ENCODE peak calls at places on chromosomes 2 and 18, in ten cellular contexts. S is kidney epithelial cell, L is heart left ventricle, V is transverse colon, F is kidney, H is SK-N-SH, A is gastrocnemius medialis, U is bronchial epithelial cell, T is left ventricle myocardium inferior, E is stomach. O is an unnamed sample.

GRCh38 chr2:221518201-221518936 is 53.7 kb downstream of the EPHA4 start:
- DNase-seq in U (peak; percentile 79), V (no peak), A (no peak), S (no peak), T (no peak), E (no peak), F (no peak), L (no peak), H (no peak), O (no peak)

GRCh38 chr18:79964330-79965118 is at the start of gene HSBP1L1:
- DNase-seq in H (peak; percentile 85), U (no peak), F (peak; percentile 91), L (peak; percentile 70), E (peak; percentile 87), V (peak; percentile 84), S (no peak), A (peak; percentile 48), T (peak; percentile 70), O (peak; percentile 95)

GRCh38 chr18:62937065-62937464 is 221.7 kb downstream of the PHLPP1 start:
- DNase-seq in U (peak; percentile 52), A (no peak), L (no peak), E (no peak), F (no peak), S (no peak), V (no peak), H (no peak), T (no peak), O (no peak)

GRCh38 chr2:164143183-164143930 is 407.5 kb upstream of the FIGN start:
- DNase-seq in T (no peak), S (no peak), U (no peak), V (no peak), F (peak; percentile 27), H (no peak), A (no peak), L (peak; percentile 18), E (no peak), O (peak; percentile 60)

GRCh38 chr2:111986116-111986900 is 68.8 kb upstream of the TMEM87B start:
- DNase-seq in H (no peak), F (no peak), S (no peak), U (no peak), A (no peak), E (no peak), L (no peak), V (no peak), T (no peak), O (no peak)

GRCh38 chr2:135709992-135710391 is 31.7 kb upstream of the UBXN4 start:
- DNase-seq in H (peak; percentile 73), S (no peak), U (peak; percentile 25), E (peak; percentile 67), T (peak; percentile 57), F (no peak), A (peak; percentile 32), V (peak; percentile 56), L (peak; percentile 54), O (peak; percentile 37)

GRCh38 chr2:51711761-51712160 is 679.8 kb upstream of the NRXN1 start:
- DNase-seq in S (no peak), E (no peak), T (no peak), L (no peak), A (no peak), H (no peak), U (no peak), V (no peak), F (no peak), O (no peak)

GRCh38 chr2:197909377-197909776 is 105.0 kb downstream of the PLCL1 start:
- DNase-seq in H (no peak), F (no peak), T (no peak), S (peak; percentile 12), U (peak; percentile 36), L (no peak), E (no peak), V (no peak), A (no peak), O (no peak)

GRCh38 chr18:78082776-78083175 is 833.1 kb downstream of the GALR1 start:
- DNase-seq in U (no peak), S (no peak), A (no peak), L (no peak), E (no peak), H (no peak), F (no peak), V (no peak), T (no peak), O (no peak)

GRCh38 chr2:36783276-36783675 is 86.8 kb downstream of the VIT start:
- DNase-seq in U (no peak), F (no peak), E (no peak), T (no peak), L (no peak), V (no peak), S (no peak), A (no peak), H (no peak), O (no peak)

GRCh38 chr18:9741461-9741820 is 33.3 kb downstream of the RAB31 start:
- DNase-seq in E (no peak), S (no peak), A (no peak), T (no peak), U (no peak), F (no peak), H (no peak), L (no peak), V (no peak), O (no peak)

GRCh38 chr2:182366625-182367024 is 60.2 kb downstream of the PDE1A start:
- DNase-seq in U (no peak), A (peak; percentile 53), S (peak; percentile 21), E (no peak), T (no peak), V (no peak), F (no peak), H (no peak), L (no peak), O (no peak)

DNA sequence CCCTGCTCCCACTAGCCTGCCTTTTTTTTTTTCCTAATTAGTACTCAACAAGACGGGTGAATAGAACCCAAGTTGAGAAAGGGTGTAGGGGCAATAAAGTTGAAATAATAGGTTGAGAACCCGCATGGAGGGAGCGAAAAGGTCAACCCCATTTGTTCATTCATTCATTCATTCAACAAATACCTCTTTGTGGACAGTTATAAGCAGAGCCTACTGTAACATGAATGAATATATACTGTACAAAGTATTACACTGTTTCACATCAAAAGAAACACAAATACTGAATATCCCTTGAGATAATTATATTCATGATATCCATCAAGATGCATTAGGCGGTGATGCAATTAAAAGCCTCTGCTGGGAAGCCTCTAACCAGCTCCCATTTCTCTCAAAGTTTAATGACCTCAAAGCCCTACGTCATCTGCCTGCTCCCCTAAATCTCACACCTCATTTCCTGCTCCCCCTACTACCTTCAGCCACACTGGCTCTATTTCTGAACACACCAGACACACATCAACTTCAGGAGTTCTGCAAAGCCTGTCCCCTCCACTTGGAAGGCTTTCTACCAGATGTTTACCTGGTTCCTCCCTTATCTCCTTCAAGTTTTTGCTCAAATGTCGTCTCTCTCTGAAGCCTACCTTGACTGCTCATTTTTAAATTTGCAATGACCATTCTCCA is 1.4 kb upstream of the NBAS start:
- DNase-seq in V (no peak), F (no peak), S (no peak), L (no peak), H (no peak), T (no peak), U (no peak), A (no peak), E (no peak), O (no peak)
- H3K4me3 ChIP-seq in V (no peak overlapping the region), F (peak overlapping the region; percentile 92), S (no peak overlapping the region), L (no peak overlapping the region), H (no peak overlapping the region), T (peak overlapping the region; percentile 85), U (no peak overlapping the region), A (no peak overlapping the region), E (no peak overlapping the region), O (no peak overlapping the region)

DNA sequence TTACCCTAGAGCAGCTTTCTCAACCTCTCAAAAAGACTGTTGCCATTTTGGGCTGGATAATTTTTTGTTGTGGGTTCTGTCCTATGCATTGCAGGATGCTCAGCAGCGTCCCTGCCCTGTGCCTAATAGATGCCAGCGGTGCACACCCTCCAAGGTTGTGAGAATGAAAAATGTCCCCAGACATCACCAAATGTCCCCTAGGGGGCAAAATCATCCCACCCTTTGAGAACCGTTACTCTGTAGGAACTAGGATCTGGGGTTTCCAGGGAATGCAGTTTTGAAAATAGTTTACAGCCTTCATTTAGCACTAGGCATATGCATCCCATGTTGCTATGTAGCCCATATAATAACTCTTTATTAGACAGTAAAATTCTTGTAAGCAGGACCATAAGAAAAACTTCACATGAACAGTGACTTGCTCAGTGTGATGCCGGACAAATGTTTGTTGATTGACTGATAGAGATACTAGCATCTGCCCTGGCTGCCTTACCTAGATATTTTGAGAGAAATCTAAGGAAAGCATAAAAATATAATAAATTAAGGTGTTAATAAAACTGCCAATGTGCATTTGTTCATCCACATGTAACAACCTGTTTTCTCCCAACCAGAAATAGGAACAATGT is 79.2 kb upstream of the EPC2 start:
- DNase-seq in E (no peak), S (no peak), T (no peak), L (no peak), A (no peak), H (peak; percentile 43), U (no peak), V (no peak), F (no peak), O (no peak)
- TF ChIP-seq CTCF in E (no peak), S (peak; percentile 15), T (peak; percentile 55), L (peak; percentile 25), A (no peak), H (no peak), U (no peak), V (no peak), F (no peak), O (no peak)

DNA sequence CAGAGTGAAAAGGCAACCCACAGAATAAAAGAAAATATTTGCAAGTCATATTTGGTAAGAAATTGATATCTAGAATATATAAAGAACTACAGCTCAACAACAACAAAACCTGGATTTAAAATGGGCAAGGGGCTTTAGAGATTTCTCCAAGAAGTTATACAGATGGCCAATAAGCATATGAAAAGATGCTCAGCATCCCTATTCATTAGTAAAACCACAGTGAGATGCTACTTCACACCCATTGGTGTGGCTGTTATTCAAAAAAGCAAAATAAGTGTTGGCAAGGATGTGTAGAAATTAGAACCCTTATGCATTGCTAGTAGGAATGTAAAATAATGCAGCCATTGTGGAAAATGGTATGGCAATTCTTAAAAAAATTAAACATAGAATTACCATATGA is 29.8 kb downstream of the TANK start:
- DNase-seq in F (no peak), H (no peak), A (no peak), T (no peak), U (no peak), E (no peak), L (no peak), V (no peak), S (no peak), O (no peak)
- H3K36me3 ChIP-seq in F (no peaks in the 10 kb centered on the region), H (peaks cover 9% of the 10 kb centered on the region), A (peaks cover 6% of the 10 kb centered on the region), T (peaks cover 33% of the 10 kb centered on the region), U (peaks cover 5% of the 10 kb centered on the region), E (no peaks in the 10 kb centered on the region), L (peaks cover 47% of the 10 kb centered on the region), V (no peaks in the 10 kb centered on the region), S (peaks cover 2% of the 10 kb centered on the region), O (peaks cover 62% of the 10 kb centered on the region)

DNA sequence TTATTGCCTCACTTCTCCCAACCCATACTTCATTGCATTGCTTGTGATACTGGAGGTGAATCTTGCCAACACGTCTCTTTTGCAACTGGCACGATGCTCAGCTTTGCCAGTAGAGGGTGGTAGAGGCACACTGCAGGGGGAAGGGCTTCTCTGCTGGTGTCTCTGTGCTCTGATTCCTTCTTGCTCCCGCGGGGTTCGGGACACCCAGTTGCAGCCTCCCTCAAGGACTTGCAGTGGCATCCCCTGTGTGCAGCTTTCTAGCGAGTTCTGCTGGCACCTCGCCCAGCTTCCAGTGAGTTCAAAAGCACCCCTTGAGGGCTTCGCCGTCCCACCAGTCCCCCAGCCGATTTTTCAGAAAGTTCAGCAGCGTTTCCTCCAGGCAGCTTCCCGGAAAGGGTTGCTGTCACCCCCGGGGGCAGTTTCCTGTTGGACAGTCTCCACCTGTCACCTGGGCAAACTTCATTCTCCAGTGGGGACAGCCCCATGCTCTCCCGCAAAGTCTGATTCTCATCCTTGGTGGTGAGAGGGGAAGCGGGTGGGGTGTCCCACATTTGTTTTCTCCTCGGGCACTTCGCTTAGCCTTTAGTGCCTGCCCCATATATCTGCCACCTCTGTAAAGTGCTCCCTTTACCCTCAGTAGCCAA is 35.4 kb upstream of the EN1 start:
- DNase-seq in V (peak; percentile 79), T (peak; percentile 36), S (no peak), F (no peak), E (peak; percentile 62), U (peak; percentile 58), L (peak; percentile 59), A (peak; percentile 53), H (peak; percentile 45), O (peak; percentile 73)
- H3K4me3 ChIP-seq in V (peak overlapping the region; percentile 8), T (peak overlapping the region; percentile 35), S (no peak overlapping the region), F (peak overlapping the region; percentile 31), E (peak overlapping the region; percentile 25), U (no peak overlapping the region), L (no peak overlapping the region), A (peak overlapping the region; percentile 10), H (peak overlapping the region; percentile 40), O (peak overlapping the region; percentile 19)

O was measured in left lung.